ENCODE peak calls at places on chromosome 13, in eight cellular contexts. Y, D, Q, O, C, R, K and U are unnamed samples.

GRCh38 chr13:78978381-78978998 is 319.5 kb upstream of the OBI1 start:
- DNase-seq in Y (peak; percentile 16), D (no peak), Q (peak; percentile 13), O (no peak), C (peak; percentile 20), R (no peak), K (no peak), U (peak; percentile 50)

GRCh38 chr13:106917024-106917491 is 349.1 kb upstream of the ARGLU1 start:
- DNase-seq in Y (no peak), D (no peak), Q (no peak), O (no peak), C (no peak), R (no peak), K (peak; percentile 38), U (no peak)

GRCh38 chr13:31946091-31946770 is 85.3 kb upstream of the FRY start:
- DNase-seq in Y (no peak), D (no peak), Q (no peak), O (no peak), C (no peak), R (no peak), K (no peak), U (no peak)

GRCh38 chr13:104008075-104008474 is 941.9 kb upstream of the SLC10A2 start:
- DNase-seq in Y (no peak), D (no peak), Q (no peak), O (no peak), C (no peak), R (no peak), K (no peak), U (no peak)

GRCh38 chr13:23632741-23633140 is 62.5 kb downstream of the TNFRSF19 start:
- DNase-seq in Y (no peak), D (no peak), Q (no peak), O (no peak), C (no peak), R (no peak), K (no peak), U (no peak)

GRCh38 chr13:113777311-113778260 is 18.6 kb downstream of the TMEM255B start:
- DNase-seq in Y (no peak), D (no peak), Q (no peak), O (no peak), C (no peak), R (peak; percentile 15), K (peak; percentile 73), U (no peak)

GRCh38 chr13:75255653-75256052 is 226.3 kb downstream of the TBC1D4 start:
- DNase-seq in Y (no peak), D (no peak), Q (no peak), O (no peak), C (no peak), R (no peak), K (no peak), U (no peak)

GRCh38 chr13:79659161-79659560 is 178.2 kb downstream of the NDFIP2 start:
- DNase-seq in Y (no peak), D (no peak), Q (no peak), O (no peak), C (no peak), R (no peak), K (no peak), U (no peak)

GRCh38 chr13:91719033-91719432 is 320.6 kb downstream of the GPC5 start:
- DNase-seq in Y (no peak), D (no peak), Q (peak; percentile 5), O (no peak), C (no peak), R (no peak), K (no peak), U (peak; percentile 12)